ENCODE peak calls at places on chromosomes 16 and 17, in nine cellular contexts. One of them, this sample, is unnamed.

GRCh38 chr17:50529849-50530248 is 2.7 kb upstream of the EPN3 start:
- DNase-seq in activated CD8-positive, alpha-beta memory T cell treated with anti-CD3 and anti-CD28 coated beads, Interleukin-2, amount 50 U/mL, for 4 hours: no peak
- DNase-seq in stimulated activated CD8-positive, alpha-beta memory T cell treated with anti-CD3 and anti-CD28 coated beads, Interleukin-15, amount 100 ng/mL, for 1 hour: no peak
- DNase-seq in RWPE1: no peak
- DNase-seq in hepatic stellate cell: no peak
- DNase-seq in amniotic stem cell: no peak
- DNase-seq in HCT116: no peak
- DNase-seq in left cardiac atrium: no peak
- DNase-seq in HT1080: no peak
- DNase-seq in this sample: no peak

GRCh38 chr16:47826070-47826469 is 329.7 kb downstream of the ABCC12 start:
- DNase-seq in activated CD8-positive, alpha-beta memory T cell treated with anti-CD3 and anti-CD28 coated beads, Interleukin-2, amount 50 U/mL, for 4 hours: no peak
- DNase-seq in stimulated activated CD8-positive, alpha-beta memory T cell treated with anti-CD3 and anti-CD28 coated beads, Interleukin-15, amount 100 ng/mL, for 1 hour: no peak
- DNase-seq in RWPE1: no peak
- DNase-seq in hepatic stellate cell: no peak
- DNase-seq in amniotic stem cell: no peak
- DNase-seq in HCT116: no peak
- DNase-seq in left cardiac atrium: no peak
- DNase-seq in HT1080: no peak
- DNase-seq in this sample: no peak

GRCh38 chr16:85152414-85153030 is 40.2 kb upstream of the CIBAR2 start:
- DNase-seq in activated CD8-positive, alpha-beta memory T cell treated with anti-CD3 and anti-CD28 coated beads, Interleukin-2, amount 50 U/mL, for 4 hours: no peak
- DNase-seq in stimulated activated CD8-positive, alpha-beta memory T cell treated with anti-CD3 and anti-CD28 coated beads, Interleukin-15, amount 100 ng/mL, for 1 hour: no peak
- DNase-seq in RWPE1: peak; percentile 84
- DNase-seq in hepatic stellate cell: no peak
- DNase-seq in amniotic stem cell: no peak
- DNase-seq in HCT116: no peak
- DNase-seq in left cardiac atrium: no peak
- DNase-seq in HT1080: no peak
- DNase-seq in this sample: peak; percentile 90

GRCh38 chr16:60636117-60636516 is 1400.1 kb downstream of the CDH8 start:
- DNase-seq in activated CD8-positive, alpha-beta memory T cell treated with anti-CD3 and anti-CD28 coated beads, Interleukin-2, amount 50 U/mL, for 4 hours: no peak
- DNase-seq in stimulated activated CD8-positive, alpha-beta memory T cell treated with anti-CD3 and anti-CD28 coated beads, Interleukin-15, amount 100 ng/mL, for 1 hour: no peak
- DNase-seq in RWPE1: peak; percentile 1
- DNase-seq in hepatic stellate cell: no peak
- DNase-seq in amniotic stem cell: no peak
- DNase-seq in HCT116: no peak
- DNase-seq in left cardiac atrium: no peak
- DNase-seq in HT1080: no peak
- DNase-seq in this sample: no peak

GRCh38 chr16:8670014-8670560 is 4.3 kb upstream of the ABAT start:
- DNase-seq in activated CD8-positive, alpha-beta memory T cell treated with anti-CD3 and anti-CD28 coated beads, Interleukin-2, amount 50 U/mL, for 4 hours: no peak
- DNase-seq in stimulated activated CD8-positive, alpha-beta memory T cell treated with anti-CD3 and anti-CD28 coated beads, Interleukin-15, amount 100 ng/mL, for 1 hour: no peak
- DNase-seq in RWPE1: no peak
- DNase-seq in hepatic stellate cell: no peak
- DNase-seq in amniotic stem cell: no peak
- DNase-seq in HCT116: no peak
- DNase-seq in left cardiac atrium: no peak
- DNase-seq in HT1080: no peak
- DNase-seq in this sample: no peak

GRCh38 chr16:87391324-87391949 is 699 bp upstream of the MAP1LC3B start:
- DNase-seq in activated CD8-positive, alpha-beta memory T cell treated with anti-CD3 and anti-CD28 coated beads, Interleukin-2, amount 50 U/mL, for 4 hours: no peak
- DNase-seq in stimulated activated CD8-positive, alpha-beta memory T cell treated with anti-CD3 and anti-CD28 coated beads, Interleukin-15, amount 100 ng/mL, for 1 hour: no peak
- DNase-seq in RWPE1: no peak
- DNase-seq in hepatic stellate cell: peak; percentile 38
- DNase-seq in amniotic stem cell: no peak
- DNase-seq in HCT116: no peak
- DNase-seq in left cardiac atrium: peak; percentile 85
- DNase-seq in HT1080: no peak
- DNase-seq in this sample: no peak

GRCh38 chr17:45992904-45993303 is 6.1 kb upstream of the STH start:
- DNase-seq in activated CD8-positive, alpha-beta memory T cell treated with anti-CD3 and anti-CD28 coated beads, Interleukin-2, amount 50 U/mL, for 4 hours: no peak
- DNase-seq in stimulated activated CD8-positive, alpha-beta memory T cell treated with anti-CD3 and anti-CD28 coated beads, Interleukin-15, amount 100 ng/mL, for 1 hour: no peak
- DNase-seq in RWPE1: no peak
- DNase-seq in hepatic stellate cell: no peak
- DNase-seq in amniotic stem cell: no peak
- DNase-seq in HCT116: no peak
- DNase-seq in left cardiac atrium: no peak
- DNase-seq in HT1080: no peak
- DNase-seq in this sample: no peak

GRCh38 chr17:55661359-55661758 is 61.3 kb downstream of the TMEM100 start:
- DNase-seq in activated CD8-positive, alpha-beta memory T cell treated with anti-CD3 and anti-CD28 coated beads, Interleukin-2, amount 50 U/mL, for 4 hours: no peak
- DNase-seq in stimulated activated CD8-positive, alpha-beta memory T cell treated with anti-CD3 and anti-CD28 coated beads, Interleukin-15, amount 100 ng/mL, for 1 hour: no peak
- DNase-seq in RWPE1: no peak
- DNase-seq in hepatic stellate cell: no peak
- DNase-seq in amniotic stem cell: no peak
- DNase-seq in HCT116: no peak
- DNase-seq in left cardiac atrium: no peak
- DNase-seq in HT1080: no peak
- DNase-seq in this sample: no peak

GRCh38 chr17:38455288-38455915 is 27.1 kb downstream of the ARHGAP23 start:
- DNase-seq in activated CD8-positive, alpha-beta memory T cell treated with anti-CD3 and anti-CD28 coated beads, Interleukin-2, amount 50 U/mL, for 4 hours: no peak
- DNase-seq in stimulated activated CD8-positive, alpha-beta memory T cell treated with anti-CD3 and anti-CD28 coated beads, Interleukin-15, amount 100 ng/mL, for 1 hour: no peak
- DNase-seq in RWPE1: no peak
- DNase-seq in hepatic stellate cell: no peak
- DNase-seq in amniotic stem cell: no peak
- DNase-seq in HCT116: no peak
- DNase-seq in left cardiac atrium: no peak
- DNase-seq in HT1080: no peak
- DNase-seq in this sample: peak; percentile 86